ENCODE peak calls at places on chromosomes 1 and 21, in four cellular contexts. One of them, this sample, is unnamed.

GRCh38 chr1:212956231-212956630 is 5.9 kb downstream of the VASH2 start:
- DNase-seq in glutamatergic neuron: no peak
- DNase-seq in esophagus squamous epithelium: no peak
- DNase-seq in fibroblast of lung: no peak
- DNase-seq in this sample: no peak

GRCh38 chr1:87594736-87595383 is 266.2 kb downstream of the LMO4 start:
- DNase-seq in glutamatergic neuron: no peak
- DNase-seq in esophagus squamous epithelium: no peak
- DNase-seq in fibroblast of lung: peak; percentile 74
- DNase-seq in this sample: no peak

GRCh38 chr1:93275634-93276295 is 69.9 kb upstream of the DR1 start:
- DNase-seq in glutamatergic neuron: no peak
- DNase-seq in esophagus squamous epithelium: no peak
- DNase-seq in fibroblast of lung: no peak
- DNase-seq in this sample: no peak

GRCh38 chr21:34271452-34271851 is 92.4 kb upstream of the KCNE2 start:
- DNase-seq in glutamatergic neuron: no peak
- DNase-seq in esophagus squamous epithelium: no peak
- DNase-seq in fibroblast of lung: no peak
- DNase-seq in this sample: no peak

GRCh38 chr1:8858888-8859706 is 19.4 kb downstream of the ENO1 start:
- DNase-seq in glutamatergic neuron: peak; percentile 36
- DNase-seq in esophagus squamous epithelium: no peak
- DNase-seq in fibroblast of lung: peak; percentile 78
- DNase-seq in this sample: peak; percentile 51

GRCh38 chr1:43552813-43553212 is 22.1 kb downstream of the PTPRF start:
- DNase-seq in glutamatergic neuron: no peak
- DNase-seq in esophagus squamous epithelium: no peak
- DNase-seq in fibroblast of lung: peak; percentile 46
- DNase-seq in this sample: no peak

GRCh38 chr1:165235777-165236285 is 120.7 kb downstream of the LMX1A start:
- DNase-seq in glutamatergic neuron: peak; percentile 61
- DNase-seq in esophagus squamous epithelium: no peak
- DNase-seq in fibroblast of lung: no peak
- DNase-seq in this sample: peak; percentile 33

GRCh38 chr1:227058321-227058751 is 118.2 kb downstream of the COQ8A start:
- DNase-seq in glutamatergic neuron: no peak
- DNase-seq in esophagus squamous epithelium: no peak
- DNase-seq in fibroblast of lung: peak; percentile 67
- DNase-seq in this sample: no peak

GRCh38 chr21:15421521-15421920 is 308.3 kb upstream of the USP25 start:
- DNase-seq in glutamatergic neuron: no peak
- DNase-seq in esophagus squamous epithelium: no peak
- DNase-seq in fibroblast of lung: no peak
- DNase-seq in this sample: no peak

GRCh38 chr1:23217421-23218115 is at the start of gene HTR1D:
- DNase-seq in glutamatergic neuron: peak; percentile 50
- DNase-seq in esophagus squamous epithelium: no peak
- DNase-seq in fibroblast of lung: no peak
- DNase-seq in this sample: peak; percentile 39

GRCh38 chr1:15802234-15802965 is 5.0 kb downstream of the UQCRHL start:
- DNase-seq in glutamatergic neuron: no peak
- DNase-seq in esophagus squamous epithelium: no peak
- DNase-seq in fibroblast of lung: peak; percentile 24
- DNase-seq in this sample: no peak

GRCh38 chr21:45489480-45489982 is 52.7 kb downstream of the SLC19A1 start:
- DNase-seq in glutamatergic neuron: no peak
- DNase-seq in esophagus squamous epithelium: no peak
- DNase-seq in fibroblast of lung: no peak
- DNase-seq in this sample: no peak

GRCh38 chr21:44490405-44490804 is 35.1 kb downstream of the LRRC3 start:
- DNase-seq in glutamatergic neuron: no peak
- DNase-seq in esophagus squamous epithelium: no peak
- DNase-seq in fibroblast of lung: no peak
- DNase-seq in this sample: no peak

GRCh38 chr1:156373546-156373945 is 4.5 kb downstream of the RHBG start:
- DNase-seq in glutamatergic neuron: no peak
- DNase-seq in esophagus squamous epithelium: no peak
- DNase-seq in fibroblast of lung: no peak
- DNase-seq in this sample: no peak

GRCh38 chr1:2935766-2936390 is 85.4 kb upstream of the ACTRT2 start:
- DNase-seq in glutamatergic neuron: no peak
- DNase-seq in esophagus squamous epithelium: no peak
- DNase-seq in fibroblast of lung: no peak
- DNase-seq in this sample: no peak

GRCh38 chr1:84996846-84997666 is at the start of gene MCOLN2:
- DNase-seq in glutamatergic neuron: peak; percentile 52
- DNase-seq in esophagus squamous epithelium: no peak
- DNase-seq in fibroblast of lung: peak; percentile 12
- DNase-seq in this sample: peak; percentile 89

GRCh38 chr1:244974550-244974949 is 110.2 kb upstream of the HNRNPU start:
- DNase-seq in glutamatergic neuron: no peak
- DNase-seq in esophagus squamous epithelium: no peak
- DNase-seq in fibroblast of lung: no peak
- DNase-seq in this sample: no peak

GRCh38 chr1:109793089-109793485 is 29.4 kb upstream of the EPS8L3 start:
- DNase-seq in glutamatergic neuron: no peak
- DNase-seq in esophagus squamous epithelium: no peak
- DNase-seq in fibroblast of lung: no peak
- DNase-seq in this sample: no peak

GRCh38 chr1:8137406-8138244 is 111.5 kb upstream of the ERRFI1 start:
- DNase-seq in glutamatergic neuron: no peak
- DNase-seq in esophagus squamous epithelium: no peak
- DNase-seq in fibroblast of lung: peak; percentile 97
- DNase-seq in this sample: no peak

GRCh38 chr1:200342511-200343400 is 67.1 kb downstream of the ZNF281 start:
- DNase-seq in glutamatergic neuron: no peak
- DNase-seq in esophagus squamous epithelium: no peak
- DNase-seq in fibroblast of lung: peak; percentile 79
- DNase-seq in this sample: no peak

GRCh38 chr1:155931332-155932038 is 2.7 kb downstream of the KHDC4 start:
- DNase-seq in glutamatergic neuron: no peak
- DNase-seq in esophagus squamous epithelium: no peak
- DNase-seq in fibroblast of lung: no peak
- DNase-seq in this sample: no peak

GRCh38 chr1:96999191-96999590 is 277.6 kb downstream of the PTBP2 start:
- DNase-seq in glutamatergic neuron: no peak
- DNase-seq in esophagus squamous epithelium: no peak
- DNase-seq in fibroblast of lung: no peak
- DNase-seq in this sample: no peak

GRCh38 chr1:67586596-67586995 is 98.4 kb upstream of the GADD45A start:
- DNase-seq in glutamatergic neuron: no peak
- DNase-seq in esophagus squamous epithelium: no peak
- DNase-seq in fibroblast of lung: no peak
- DNase-seq in this sample: no peak

GRCh38 chr1:44720281-44720680 is 10.7 kb downstream of the RNU5D-1 start:
- DNase-seq in glutamatergic neuron: no peak
- DNase-seq in esophagus squamous epithelium: no peak
- DNase-seq in fibroblast of lung: no peak
- DNase-seq in this sample: no peak

GRCh38 chr1:42759114-42759513 is 7.7 kb downstream of the P3H1 start:
- DNase-seq in glutamatergic neuron: no peak
- DNase-seq in esophagus squamous epithelium: no peak
- DNase-seq in fibroblast of lung: no peak
- DNase-seq in this sample: no peak

GRCh38 chr1:211371406-211372105 is 44.9 kb downstream of the TRAF5 start:
- DNase-seq in glutamatergic neuron: no peak
- DNase-seq in esophagus squamous epithelium: no peak
- DNase-seq in fibroblast of lung: no peak
- DNase-seq in this sample: no peak

GRCh38 chr1:59249738-59250137 is 47.2 kb upstream of the FGGY start:
- DNase-seq in glutamatergic neuron: no peak
- DNase-seq in esophagus squamous epithelium: no peak
- DNase-seq in fibroblast of lung: no peak
- DNase-seq in this sample: no peak

GRCh38 chr1:86318431-86318830 is 77.7 kb downstream of the ODF2L start:
- DNase-seq in glutamatergic neuron: no peak
- DNase-seq in esophagus squamous epithelium: no peak
- DNase-seq in fibroblast of lung: no peak
- DNase-seq in this sample: no peak

GRCh38 chr1:36925251-36925650 is 109.1 kb downstream of the GRIK3 start:
- DNase-seq in glutamatergic neuron: no peak
- DNase-seq in esophagus squamous epithelium: no peak
- DNase-seq in fibroblast of lung: no peak
- DNase-seq in this sample: no peak

GRCh38 chr1:117686907-117687306 is 81.1 kb downstream of the TENT5C start:
- DNase-seq in glutamatergic neuron: no peak
- DNase-seq in esophagus squamous epithelium: no peak
- DNase-seq in fibroblast of lung: peak; percentile 48
- DNase-seq in this sample: no peak

GRCh38 chr1:117683571-117684285 is 77.9 kb downstream of the TENT5C start:
- DNase-seq in glutamatergic neuron: no peak
- DNase-seq in esophagus squamous epithelium: no peak
- DNase-seq in fibroblast of lung: peak; percentile 17
- DNase-seq in this sample: no peak

GRCh38 chr1:117682372-117682771 is 76.5 kb downstream of the TENT5C start:
- DNase-seq in glutamatergic neuron: no peak
- DNase-seq in esophagus squamous epithelium: no peak
- DNase-seq in fibroblast of lung: no peak
- DNase-seq in this sample: no peak

GRCh38 chr1:117690230-117690629 is 84.4 kb downstream of the TENT5C start:
- DNase-seq in glutamatergic neuron: no peak
- DNase-seq in esophagus squamous epithelium: no peak
- DNase-seq in fibroblast of lung: no peak
- DNase-seq in this sample: no peak

GRCh38 chr1:117685936-117686806 is 80.3 kb downstream of the TENT5C start:
- DNase-seq in glutamatergic neuron: no peak
- DNase-seq in esophagus squamous epithelium: no peak
- DNase-seq in fibroblast of lung: no peak
- DNase-seq in this sample: no peak
- TF ChIP-seq CTCF in glutamatergic neuron: no peak
- TF ChIP-seq CTCF in esophagus squamous epithelium: no peak
- TF ChIP-seq CTCF in fibroblast of lung: no peak
- TF ChIP-seq CTCF in this sample: no peak

DNA sequence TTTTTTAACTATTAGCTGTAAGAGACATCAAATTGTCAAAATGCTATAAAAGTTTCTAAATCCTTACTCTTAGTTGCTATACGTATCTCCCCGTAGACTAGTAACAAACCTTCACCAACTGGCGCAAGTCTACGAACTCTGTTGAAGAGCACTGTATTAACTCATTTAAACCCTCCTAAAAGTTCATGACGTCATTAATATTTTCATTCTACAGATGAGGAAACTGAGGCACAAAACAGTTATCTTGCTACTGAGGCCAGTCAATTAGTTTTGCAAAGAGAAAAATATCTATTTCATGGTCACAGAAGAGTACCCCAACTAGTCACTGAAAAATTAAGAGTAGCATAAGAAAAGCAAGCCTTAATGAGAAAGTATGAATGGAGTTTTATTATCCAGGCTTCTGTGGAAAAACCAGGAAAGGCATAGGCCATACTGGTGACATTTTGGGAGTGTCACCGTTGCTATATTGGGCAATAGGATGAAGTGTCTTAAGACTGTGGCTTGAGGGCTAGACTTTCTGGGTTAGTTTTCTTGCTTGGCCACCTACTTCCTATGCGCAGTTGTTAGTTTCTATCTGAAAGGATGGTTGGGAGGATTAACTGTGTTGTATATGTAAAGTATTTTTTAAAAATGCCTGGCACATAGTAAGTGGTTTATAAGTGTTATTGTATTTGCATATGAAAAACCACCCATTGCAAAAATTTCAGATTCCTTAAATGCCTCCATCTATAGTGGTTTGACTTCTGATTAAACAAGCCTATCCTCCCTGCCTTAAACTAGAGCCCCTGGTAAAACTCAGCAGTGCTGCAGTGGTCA is 52.4 kb upstream of the SYT14 start:
- DNase-seq in glutamatergic neuron: no peak
- DNase-seq in esophagus squamous epithelium: no peak
- DNase-seq in fibroblast of lung: no peak
- DNase-seq in this sample: no peak
- TF ChIP-seq CTCF in glutamatergic neuron: no peak
- TF ChIP-seq CTCF in esophagus squamous epithelium: no peak
- TF ChIP-seq CTCF in fibroblast of lung: no peak
- TF ChIP-seq CTCF in this sample: no peak

GRCh38 chr21:37220433-37220980 is 46.6 kb downstream of the VPS26C start:
- DNase-seq in glutamatergic neuron: no peak
- DNase-seq in esophagus squamous epithelium: no peak
- DNase-seq in fibroblast of lung: peak; percentile 64
- DNase-seq in this sample: no peak
- TF ChIP-seq CTCF in glutamatergic neuron: no peak
- TF ChIP-seq CTCF in esophagus squamous epithelium: no peak
- TF ChIP-seq CTCF in fibroblast of lung: peak; percentile 34
- TF ChIP-seq CTCF in this sample: peak; percentile 21

DNA sequence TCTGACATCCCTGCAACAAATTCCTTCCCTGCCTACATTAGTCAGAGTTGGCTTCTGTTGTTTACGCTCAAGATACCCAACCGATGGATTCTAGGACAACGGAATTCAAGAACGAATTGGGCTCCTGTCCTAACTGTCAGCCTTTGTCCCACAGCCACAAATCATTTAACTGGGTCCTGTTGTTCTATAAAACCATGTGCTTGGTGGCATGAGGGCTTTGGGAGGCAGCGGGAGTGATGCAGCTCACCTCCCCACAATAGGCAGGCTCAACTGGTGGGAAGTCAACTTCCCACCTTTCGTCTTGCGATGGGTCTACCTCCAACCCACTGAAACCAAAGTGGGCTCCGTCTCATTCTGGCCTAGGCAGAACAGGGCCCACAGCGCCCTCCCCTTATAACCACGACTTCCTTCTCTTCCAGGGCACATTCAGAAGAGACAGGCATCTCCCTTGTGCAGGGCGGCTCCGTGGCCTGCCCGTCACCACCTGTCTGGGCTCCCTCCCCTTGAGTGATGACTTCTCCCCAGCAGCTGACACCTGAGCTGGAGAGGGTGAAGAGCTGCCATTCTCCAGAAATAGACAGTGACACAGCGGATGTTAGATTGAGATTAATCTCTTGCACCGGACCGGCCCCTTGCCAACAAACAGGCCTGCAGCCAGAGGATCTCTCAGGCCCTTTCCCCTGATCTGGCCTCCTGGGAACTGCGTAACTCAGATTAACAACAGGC is 26.5 kb downstream of the LRRC38 start:
- DNase-seq in glutamatergic neuron: no peak
- DNase-seq in esophagus squamous epithelium: no peak
- DNase-seq in fibroblast of lung: no peak
- DNase-seq in this sample: no peak
- TF ChIP-seq CTCF in glutamatergic neuron: no peak
- TF ChIP-seq CTCF in esophagus squamous epithelium: no peak
- TF ChIP-seq CTCF in fibroblast of lung: no peak
- TF ChIP-seq CTCF in this sample: no peak

DNA sequence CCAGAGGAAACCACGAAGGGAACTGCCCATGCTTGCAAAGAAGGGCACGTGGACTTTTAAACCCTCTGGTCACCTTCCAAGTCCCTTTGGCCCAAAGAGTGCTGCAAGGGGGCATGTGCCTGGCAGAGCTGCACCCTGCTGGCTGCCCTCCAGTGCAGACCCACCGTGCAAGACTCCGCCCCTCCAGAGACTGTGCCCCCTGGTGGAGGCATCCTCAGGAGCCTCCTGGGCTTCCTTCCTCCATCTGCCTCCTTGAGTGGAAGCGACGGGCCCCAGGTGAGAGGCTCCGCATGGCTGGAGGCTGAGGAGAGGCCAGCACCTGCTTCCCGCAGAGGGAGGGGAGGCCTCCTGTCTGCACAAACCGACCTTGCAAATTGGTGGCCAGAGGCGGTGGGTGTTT is 100.7 kb downstream of the CRYAA start:
- DNase-seq in glutamatergic neuron: no peak
- DNase-seq in esophagus squamous epithelium: no peak
- DNase-seq in fibroblast of lung: no peak
- DNase-seq in this sample: peak; percentile 74
- TF ChIP-seq CTCF in glutamatergic neuron: no peak
- TF ChIP-seq CTCF in esophagus squamous epithelium: peak; percentile 21
- TF ChIP-seq CTCF in fibroblast of lung: peak; percentile 13
- TF ChIP-seq CTCF in this sample: peak; percentile 25